ENCODE peak calls at places on chromosomes 2 and 18, in eight cellular contexts. One of them, this sample, is unnamed.

GRCh38 chr18:36871801-36872200 is 42.9 kb downstream of the KIAA1328 start:
- DNase-seq in activated naive CD4-positive, alpha-beta T cell treated with Interleukin-2 at 50 U/mL for 16 hours: no peak
- DNase-seq in foreskin melanocyte: no peak
- DNase-seq in HL-60: no peak
- DNase-seq in GDM1: no peak
- DNase-seq in coronary artery: no peak
- DNase-seq in uterus: no peak
- DNase-seq in HTR-8/SVneo: no peak
- DNase-seq in this sample: no peak

GRCh38 chr2:241775223-241776177 is 1.1 kb upstream of the GAL3ST2 start:
- DNase-seq in GDM1: no peak
- DNase-seq in HL-60: no peak
- DNase-seq in uterus: no peak
- DNase-seq in foreskin melanocyte: no peak
- DNase-seq in coronary artery: peak
- DNase-seq in activated naive CD4-positive, alpha-beta T cell treated with Interleukin-2 at 50 U/mL for 16 hours: no peak
- DNase-seq in HTR-8/SVneo: no peak
- DNase-seq in this sample: no peak

GRCh38 chr18:31946305-31947046 is 3.5 kb upstream of the TRAPPC8 start:
- DNase-seq in foreskin melanocyte: no peak
- DNase-seq in activated naive CD4-positive, alpha-beta T cell treated with Interleukin-2 at 50 U/mL for 16 hours: no peak
- DNase-seq in uterus: no peak
- DNase-seq in HTR-8/SVneo: no peak
- DNase-seq in HL-60: no peak
- DNase-seq in coronary artery: no peak
- DNase-seq in GDM1: no peak
- DNase-seq in this sample: no peak

GRCh38 chr2:110105608-110106467 is 9.8 kb downstream of the MALL start:
- DNase-seq in GDM1: no peak
- DNase-seq in HL-60: no peak
- DNase-seq in foreskin melanocyte: no peak
- DNase-seq in coronary artery: no peak
- DNase-seq in HTR-8/SVneo: peak
- DNase-seq in activated naive CD4-positive, alpha-beta T cell treated with Interleukin-2 at 50 U/mL for 16 hours: no peak
- DNase-seq in uterus: no peak
- DNase-seq in this sample: no peak

GRCh38 chr2:46847185-46847710 is 68.4 kb downstream of the MCFD2 start:
- DNase-seq in uterus: peak
- DNase-seq in GDM1: no peak
- DNase-seq in HL-60: no peak
- DNase-seq in activated naive CD4-positive, alpha-beta T cell treated with Interleukin-2 at 50 U/mL for 16 hours: no peak
- DNase-seq in foreskin melanocyte: no peak
- DNase-seq in HTR-8/SVneo: peak
- DNase-seq in coronary artery: peak
- DNase-seq in this sample: no peak

GRCh38 chr18:23235336-23235735 is 100.1 kb downstream of the CABLES1 start:
- DNase-seq in activated naive CD4-positive, alpha-beta T cell treated with Interleukin-2 at 50 U/mL for 16 hours: no peak
- DNase-seq in HTR-8/SVneo: no peak
- DNase-seq in foreskin melanocyte: no peak
- DNase-seq in HL-60: no peak
- DNase-seq in GDM1: no peak
- DNase-seq in uterus: no peak
- DNase-seq in coronary artery: no peak
- DNase-seq in this sample: no peak

GRCh38 chr2:20584637-20585321 is 66.1 kb downstream of the HS1BP3 start:
- DNase-seq in coronary artery: no peak
- DNase-seq in uterus: peak
- DNase-seq in HL-60: no peak
- DNase-seq in HTR-8/SVneo: peak
- DNase-seq in foreskin melanocyte: peak
- DNase-seq in activated naive CD4-positive, alpha-beta T cell treated with Interleukin-2 at 50 U/mL for 16 hours: no peak
- DNase-seq in GDM1: no peak
- DNase-seq in this sample: no peak

GRCh38 chr2:98839292-98839691 is 96.7 kb downstream of the CRACDL start:
- DNase-seq in HL-60: no peak
- DNase-seq in HTR-8/SVneo: no peak
- DNase-seq in foreskin melanocyte: no peak
- DNase-seq in activated naive CD4-positive, alpha-beta T cell treated with Interleukin-2 at 50 U/mL for 16 hours: no peak
- DNase-seq in coronary artery: no peak
- DNase-seq in uterus: no peak
- DNase-seq in GDM1: no peak
- DNase-seq in this sample: no peak

GRCh38 chr18:8506251-8507049 is 102.8 kb upstream of the RAB12 start:
- DNase-seq in activated naive CD4-positive, alpha-beta T cell treated with Interleukin-2 at 50 U/mL for 16 hours: no peak
- DNase-seq in HL-60: no peak
- DNase-seq in GDM1: no peak
- DNase-seq in foreskin melanocyte: no peak
- DNase-seq in HTR-8/SVneo: no peak
- DNase-seq in uterus: no peak
- DNase-seq in coronary artery: no peak
- DNase-seq in this sample: no peak

GRCh38 chr2:118845843-118846666 is 1.4 kb downstream of the EN1 start:
- DNase-seq in uterus: no peak
- DNase-seq in HL-60: no peak
- DNase-seq in HTR-8/SVneo: no peak
- DNase-seq in GDM1: no peak
- DNase-seq in activated naive CD4-positive, alpha-beta T cell treated with Interleukin-2 at 50 U/mL for 16 hours: no peak
- DNase-seq in foreskin melanocyte: no peak
- DNase-seq in coronary artery: no peak
- DNase-seq in this sample: no peak

GRCh38 chr2:106219813-106220212 is 25.7 kb upstream of the UXS1 start:
- DNase-seq in foreskin melanocyte: no peak
- DNase-seq in activated naive CD4-positive, alpha-beta T cell treated with Interleukin-2 at 50 U/mL for 16 hours: no peak
- DNase-seq in GDM1: no peak
- DNase-seq in uterus: no peak
- DNase-seq in HTR-8/SVneo: no peak
- DNase-seq in HL-60: no peak
- DNase-seq in coronary artery: no peak
- DNase-seq in this sample: no peak